ENCODE peak calls at places on chromosomes 6 and 20, in four cellular contexts. I is CD4-positive, CD25-positive, alpha-beta regulatory T cell; U is AG08395; M is WTC11. K is an unnamed sample.

GRCh38 chr6:165704001-165704748 is 41.1 kb upstream of the PDE10A start:
- DNase-seq in I (no peak), U (no peak), M (no peak), K (no peak)

GRCh38 chr6:158050107-158050735 is 68.6 kb downstream of the SYNJ2 start:
- DNase-seq in I (no peak), U (no peak), M (no peak), K (no peak)

GRCh38 chr6:127403636-127404035 is 55.6 kb downstream of the KIAA0408 start:
- DNase-seq in I (no peak), U (no peak), M (no peak), K (no peak)

GRCh38 chr20:23023621-23024187 is 11.4 kb upstream of the SSTR4 start:
- DNase-seq in I (no peak), U (no peak), M (peak), K (no peak)

GRCh38 chr6:127031511-127031910 is 87.0 kb upstream of the RSPO3 start:
- DNase-seq in I (no peak), U (peak), M (no peak), K (no peak)

GRCh38 chr6:167094820-167095637 is 27.9 kb upstream of the CCR6 start:
- DNase-seq in I (peak), U (no peak), M (no peak), K (no peak)

GRCh38 chr20:35166242-35166830 is 5.5 kb upstream of the PROCR start:
- DNase-seq in I (no peak), U (no peak), M (no peak), K (no peak)

GRCh38 chr6:19086480-19086879 is 699.3 kb downstream of the RNF144B start:
- DNase-seq in I (no peak), U (no peak), M (peak), K (no peak)

GRCh38 chr20:45456632-45457031 is 12.9 kb upstream of the WFDC2 start:
- DNase-seq in I (peak), U (no peak), M (peak), K (no peak)

GRCh38 chr6:40409143-40409542 is 178.0 kb downstream of the LRFN2 start:
- DNase-seq in I (no peak), U (no peak), M (no peak), K (no peak)

GRCh38 chr20:24866008-24866407 is 83.1 kb upstream of the CST7 start:
- DNase-seq in I (no peak), U (no peak), M (no peak), K (no peak)

GRCh38 chr20:62832951-62833391 is 16.1 kb downstream of the COL9A3 start:
- DNase-seq in I (no peak), U (no peak), M (no peak), K (no peak)

GRCh38 chr6:75147512-75147911 is 58.3 kb downstream of the COL12A1 start:
- DNase-seq in I (no peak), U (peak), M (no peak), K (no peak)

GRCh38 chr6:14031516-14031915 is 86.1 kb upstream of the CD83 start:
- DNase-seq in I (no peak), U (peak), M (no peak), K (no peak)

GRCh38 chr20:18533491-18533890 is 25.8 kb downstream of the SEC23B start:
- DNase-seq in I (no peak), U (no peak), M (no peak), K (no peak)

GRCh38 chr6:63572733-63573139 is 456 bp downstream of the LOC128125822 start:
- DNase-seq in I (no peak), U (no peak), M (no peak), K (no peak)

K was measured in AG08396.